ENCODE peak calls at places on chromosomes 1 and 21, in seven cellular contexts. X is bronchial epithelial cell, V is astrocyte, S is PC-9, R is upper lobe of right lung, B is GM23338, O is OCI-LY7. W is an unnamed sample.
A peak's percentile ranks its signal among the peaks of the same experiment; 100 is the strongest.

GRCh38 chr1:115781343-115781742 is 12.8 kb upstream of the CASQ2 start:
- DNase-seq in X (peak; percentile 98), V (peak; percentile 16), S (peak; percentile 54), R (no peak), B (no peak), O (no peak), W (no peak)

GRCh38 chr21:39863111-39863510 is 4.1 kb upstream of the PCP4 start:
- DNase-seq in X (peak; percentile 30), V (peak; percentile 46), S (no peak), R (peak; percentile 73), B (no peak), O (no peak), W (no peak)

GRCh38 chr1:197388801-197389200 is 120.7 kb downstream of the CRB1 start:
- DNase-seq in X (no peak), V (peak; percentile 48), S (no peak), R (no peak), B (no peak), O (no peak), W (no peak)

GRCh38 chr1:167345386-167345733 is 124.7 kb downstream of the POU2F1 start:
- DNase-seq in X (no peak), V (no peak), S (no peak), R (no peak), B (no peak), O (no peak), W (no peak)

GRCh38 chr1:234610061-234610581 is at the start of gene IRF2BP2:
- DNase-seq in X (no peak), V (no peak), S (peak; percentile 64), R (peak; percentile 92), B (peak; percentile 73), O (peak; percentile 89), W (peak; percentile 86)

GRCh38 chr21:46252840-46253239 is 24.3 kb upstream of the LSS start:
- DNase-seq in X (no peak), V (no peak), S (no peak), R (peak; percentile 4), B (no peak), O (no peak), W (no peak)

GRCh38 chr1:204578867-204579664 is 62.9 kb downstream of the MDM4 start:
- DNase-seq in X (no peak), V (no peak), S (no peak), R (no peak), B (peak; percentile 59), O (peak; percentile 68), W (peak; percentile 81)

GRCh38 chr1:29803486-29803885 is 567.2 kb downstream of the PTPRU start:
- DNase-seq in X (no peak), V (no peak), S (no peak), R (no peak), B (no peak), O (no peak), W (no peak)

GRCh38 chr1:196896355-196896754 is 8.5 kb downstream of the CFHR4 start:
- DNase-seq in X (no peak), V (no peak), S (no peak), R (no peak), B (no peak), O (no peak), W (no peak)

GRCh38 chr1:204556458-204557052 is 40.3 kb downstream of the MDM4 start:
- DNase-seq in X (no peak), V (no peak), S (no peak), R (no peak), B (no peak), O (no peak), W (no peak)

GRCh38 chr1:241532173-241532553 is at the start of gene KMO:
- DNase-seq in X (peak; percentile 24), V (peak; percentile 2), S (no peak), R (no peak), B (no peak), O (no peak), W (no peak)

GRCh38 chr1:201157949-201158348 is 3.7 kb upstream of the TMEM9 start:
- DNase-seq in X (no peak), V (no peak), S (no peak), R (no peak), B (no peak), O (no peak), W (no peak)

GRCh38 chr1:186812560-186812959 is 16.2 kb upstream of the PLA2G4A start:
- DNase-seq in X (no peak), V (peak; percentile 99), S (no peak), R (no peak), B (no peak), O (no peak), W (no peak)

GRCh38 chr1:23756676-23757075 is 13.4 kb downstream of the ELOA start:
- DNase-seq in X (no peak), V (peak; percentile 45), S (no peak), R (no peak), B (no peak), O (no peak), W (no peak)

GRCh38 chr1:112537451-112537850 is 28.7 kb downstream of the WNT2B start:
- DNase-seq in X (no peak), V (peak; percentile 81), S (no peak), R (no peak), B (no peak), O (no peak), W (no peak)

GRCh38 chr1:186974774-186975181 is 146.0 kb downstream of the PLA2G4A start:
- DNase-seq in X (peak; percentile 98), V (peak; percentile 97), S (no peak), R (no peak), B (no peak), O (no peak), W (no peak)

GRCh38 chr1:36609241-36610027 is 126.7 kb upstream of the CSF3R start:
- DNase-seq in X (peak; percentile 37), V (no peak), S (peak; percentile 43), R (peak; percentile 64), B (peak; percentile 91), O (peak; percentile 76), W (peak; percentile 40)

GRCh38 chr1:37474697-37475379 is 458 bp downstream of the ZC3H12A start:
- DNase-seq in X (no peak), V (no peak), S (no peak), R (peak; percentile 76), B (peak; percentile 45), O (peak; percentile 30), W (peak; percentile 24)

GRCh38 chr1:10803971-10804820 is 7.8 kb upstream of the CASZ1 start:
- DNase-seq in X (peak; percentile 82), V (no peak), S (peak; percentile 68), R (peak; percentile 84), B (no peak), O (no peak), W (no peak)

GRCh38 chr1:58882322-58882951 is 98.6 kb upstream of the JUN start:
- DNase-seq in X (no peak), V (no peak), S (peak; percentile 17), R (no peak), B (no peak), O (no peak), W (no peak)

GRCh38 chr1:14780271-14780670 is 181.8 kb downstream of the KAZN start:
- DNase-seq in X (no peak), V (no peak), S (no peak), R (no peak), B (no peak), O (no peak), W (no peak)

GRCh38 chr1:72278461-72278860 is 3.9 kb downstream of the NEGR1 start:
- DNase-seq in X (no peak), V (no peak), S (no peak), R (no peak), B (no peak), O (no peak), W (no peak)

GRCh38 chr1:230857077-230857476 is 11.2 kb downstream of the C1orf198 start:
- DNase-seq in X (no peak), V (peak; percentile 74), S (no peak), R (no peak), B (no peak), O (no peak), W (no peak)

GRCh38 chr1:231337043-231337471 is 595 bp downstream of the EXOC8 start:
- DNase-seq in X (no peak), V (no peak), S (no peak), R (no peak), B (peak; percentile 32), O (no peak), W (no peak)

GRCh38 chr1:153340356-153340755 is 8.3 kb downstream of the PGLYRP4 start:
- DNase-seq in X (no peak), V (no peak), S (no peak), R (no peak), B (no peak), O (no peak), W (no peak)

GRCh38 chr1:117501275-117501674 is 104.6 kb upstream of the TENT5C start:
- DNase-seq in X (no peak), V (peak; percentile 71), S (no peak), R (no peak), B (no peak), O (no peak), W (no peak)

GRCh38 chr1:216632980-216633379 is 90.2 kb downstream of the ESRRG start:
- DNase-seq in X (no peak), V (no peak), S (no peak), R (no peak), B (peak; percentile 4), O (no peak), W (no peak)

GRCh38 chr1:228339766-228340685 is 66.6 kb downstream of the TRIM11 start:
- DNase-seq in X (no peak), V (no peak), S (no peak), R (peak; percentile 56), B (no peak), O (no peak), W (no peak)

GRCh38 chr1:54277451-54278355 is 77.7 kb downstream of the MRPL37 start:
- DNase-seq in X (no peak), V (no peak), S (no peak), R (no peak), B (no peak), O (no peak), W (no peak)
- H3K36me3 ChIP-seq in X (no peaks in the 10 kb centered on the region), V (peaks cover 4% of the 10 kb centered on the region), S (no peaks in the 10 kb centered on the region), R (no peaks in the 10 kb centered on the region), B (no peaks in the 10 kb centered on the region), O (no peaks in the 10 kb centered on the region), W (peaks cover 4% of the 10 kb centered on the region)

DNA sequence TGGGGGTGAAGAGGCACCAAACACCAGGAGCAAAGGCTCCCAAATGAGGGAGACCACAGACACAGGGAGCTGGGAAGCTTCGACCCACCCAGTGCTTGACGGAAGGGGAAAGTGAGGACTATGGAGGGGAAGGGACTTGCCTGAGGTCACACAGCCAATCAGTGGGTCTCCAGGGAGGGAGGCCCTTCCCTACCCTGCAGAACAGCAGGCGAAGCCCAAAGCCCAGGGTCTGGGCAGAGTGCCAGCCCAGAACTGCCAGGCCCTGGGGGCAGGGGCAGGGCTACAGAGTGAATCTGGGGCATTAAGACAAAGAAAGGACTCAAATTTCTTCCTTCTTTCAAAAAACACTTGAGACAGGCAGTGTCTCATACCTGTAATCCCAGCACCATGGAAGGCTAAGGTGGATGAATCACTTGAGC is 45.5 kb upstream of the ECE1 start:
- DNase-seq in X (peak; percentile 77), V (no peak), S (peak; percentile 90), R (no peak), B (no peak), O (no peak), W (no peak)
- H3K4me3 ChIP-seq in X (no peak overlapping the region), V (no peak overlapping the region), S (peak overlapping the region; percentile 42), R (no peak overlapping the region), B (no peak overlapping the region), O (no peak overlapping the region), W (peak overlapping the region; percentile 24)

GRCh38 chr1:155004352-155005075 is 1.9 kb downstream of the ZBTB7B start:
- DNase-seq in X (no peak), V (no peak), S (no peak), R (no peak), B (no peak), O (no peak), W (no peak)
- H3K36me3 ChIP-seq in X (peaks cover 28% of the 10 kb centered on the region), V (no peaks in the 10 kb centered on the region), S (no peaks in the 10 kb centered on the region), R (no peaks in the 10 kb centered on the region), B (no peaks in the 10 kb centered on the region), O (no peaks in the 10 kb centered on the region), W (no peaks in the 10 kb centered on the region)

GRCh38 chr1:169483500-169483966 is 2.2 kb downstream of the SLC19A2 start:
- DNase-seq in X (peak; percentile 70), V (peak; percentile 42), S (no peak), R (no peak), B (no peak), O (no peak), W (no peak)
- H3K4me3 ChIP-seq in X (peak overlapping the region; percentile 82), V (peak overlapping the region; percentile 82), S (peak overlapping the region; percentile 85), R (peak overlapping the region; percentile 87), B (peak overlapping the region; percentile 73), O (no peak overlapping the region), W (peak overlapping the region; percentile 16)

W was measured in CD4-positive, CD25-positive, alpha-beta regulatory T cell.